ENCODE peak calls at places on chromosome 18, in five cellular contexts. C, K, G, Y and O are unnamed samples.

GRCh38 chr18:28412521-28412920 is 235.6 kb upstream of the CDH2 start:
- DNase-seq in C (no peak), K (no peak), G (no peak), Y (no peak), O (no peak)

GRCh38 chr18:29496276-29496675 is 1319.3 kb upstream of the CDH2 start:
- DNase-seq in C (no peak), K (no peak), G (no peak), Y (no peak), O (no peak)

GRCh38 chr18:56789004-56789888 is 138.1 kb downstream of the WDR7 start:
- DNase-seq in C (no peak), K (no peak), G (no peak), Y (peak; percentile 1), O (no peak)

GRCh38 chr18:63158676-63159291 is 160.8 kb downstream of the BCL2 start:
- DNase-seq in C (no peak), K (no peak), G (no peak), Y (no peak), O (no peak)

GRCh38 chr18:45058076-45058475 is 377.4 kb downstream of the SETBP1 start:
- DNase-seq in C (no peak), K (no peak), G (no peak), Y (no peak), O (no peak)

GRCh38 chr18:26004827-26005226 is 85.6 kb downstream of the SS18 start:
- DNase-seq in C (no peak), K (no peak), G (no peak), Y (no peak), O (no peak)

GRCh38 chr18:79449551-79450288 is 54.0 kb downstream of the NFATC1 start:
- DNase-seq in C (no peak), K (no peak), G (no peak), Y (no peak), O (no peak)

GRCh38 chr18:74292541-74292858 is 737 bp upstream of the CYB5A start:
- DNase-seq in C (no peak), K (no peak), G (no peak), Y (no peak), O (no peak)

GRCh38 chr18:24976502-24976901 is 375.5 kb downstream of the ZNF521 start:
- DNase-seq in C (no peak), K (no peak), G (no peak), Y (no peak), O (no peak)

GRCh38 chr18:58267493-58267892 is 223.5 kb downstream of the NEDD4L start:
- DNase-seq in C (no peak), K (no peak), G (no peak), Y (no peak), O (no peak)

GRCh38 chr18:58590231-58590630 is 38.7 kb downstream of the ALPK2 start:
- DNase-seq in C (no peak), K (no peak), G (no peak), Y (no peak), O (no peak)

GRCh38 chr18:25538175-25538922 is 186.4 kb upstream of the ZNF521 start:
- DNase-seq in C (no peak), K (no peak), G (no peak), Y (no peak), O (no peak)

GRCh38 chr18:500556-501405 is at the start of gene COLEC12:
- DNase-seq in C (no peak), K (no peak), G (no peak), Y (no peak), O (no peak)

GRCh38 chr18:26317353-26317865 is 91.2 kb downstream of the TAF4B start:
- DNase-seq in C (no peak), K (no peak), G (no peak), Y (no peak), O (no peak)

GRCh38 chr18:67778016-67778415 is 261.5 kb upstream of the DSEL start:
- DNase-seq in C (no peak), K (no peak), G (no peak), Y (no peak), O (no peak)

GRCh38 chr18:79520473-79521390 is 125.0 kb downstream of the NFATC1 start:
- DNase-seq in C (no peak), K (no peak), G (peak; percentile 4), Y (no peak), O (no peak)

GRCh38 chr18:3248670-3249359 is 1.2 kb downstream of the MYL12A start:
- DNase-seq in C (no peak), K (no peak), G (peak; percentile 54), Y (no peak), O (no peak)

GRCh38 chr18:32707153-32707552 is 65.7 kb downstream of the KLHL14 start:
- DNase-seq in C (peak; percentile 77), K (no peak), G (no peak), Y (no peak), O (no peak)

GRCh38 chr18:28359177-28359576 is 182.2 kb upstream of the CDH2 start:
- DNase-seq in C (no peak), K (no peak), G (no peak), Y (no peak), O (no peak)

GRCh38 chr18:44093253-44093652 is 587.4 kb upstream of the SETBP1 start:
- DNase-seq in C (no peak), K (no peak), G (no peak), Y (no peak), O (no peak)

GRCh38 chr18:35289293-35290069 is 548 bp downstream of the ZSCAN30 start:
- DNase-seq in C (peak; percentile 32), K (no peak), G (peak; percentile 37), Y (no peak), O (no peak)

GRCh38 chr18:47244041-47244440 is 7.4 kb downstream of the SKOR2 start:
- DNase-seq in C (no peak), K (no peak), G (no peak), Y (no peak), O (no peak)

GRCh38 chr18:3180325-3180724 is 39.4 kb downstream of the MYOM1 start:
- DNase-seq in C (no peak), K (no peak), G (no peak), Y (no peak), O (no peak)

GRCh38 chr18:48859311-48860275 is 91.2 kb downstream of the SMAD7 start:
- DNase-seq in C (no peak), K (no peak), G (no peak), Y (no peak), O (peak; percentile 72)

GRCh38 chr18:73235921-73236320 is 368.1 kb upstream of the NETO1 start:
- DNase-seq in C (no peak), K (no peak), G (no peak), Y (no peak), O (no peak)

GRCh38 chr18:63936156-63936931 is 12.8 kb upstream of the HMSD start:
- DNase-seq in C (peak; percentile 82), K (peak; percentile 64), G (peak; percentile 59), Y (peak; percentile 57), O (peak; percentile 96)

GRCh38 chr18:49562481-49563129 is 748 bp downstream of the LIPG start:
- DNase-seq in C (no peak), K (no peak), G (no peak), Y (no peak), O (no peak)

GRCh38 chr18:3016584-3017292 is 3.8 kb upstream of the LPIN2 start:
- DNase-seq in C (no peak), K (no peak), G (no peak), Y (no peak), O (no peak)

GRCh38 chr18:63003899-63004298 is 288.6 kb downstream of the PHLPP1 start:
- DNase-seq in C (no peak), K (no peak), G (no peak), Y (no peak), O (no peak)

DNA sequence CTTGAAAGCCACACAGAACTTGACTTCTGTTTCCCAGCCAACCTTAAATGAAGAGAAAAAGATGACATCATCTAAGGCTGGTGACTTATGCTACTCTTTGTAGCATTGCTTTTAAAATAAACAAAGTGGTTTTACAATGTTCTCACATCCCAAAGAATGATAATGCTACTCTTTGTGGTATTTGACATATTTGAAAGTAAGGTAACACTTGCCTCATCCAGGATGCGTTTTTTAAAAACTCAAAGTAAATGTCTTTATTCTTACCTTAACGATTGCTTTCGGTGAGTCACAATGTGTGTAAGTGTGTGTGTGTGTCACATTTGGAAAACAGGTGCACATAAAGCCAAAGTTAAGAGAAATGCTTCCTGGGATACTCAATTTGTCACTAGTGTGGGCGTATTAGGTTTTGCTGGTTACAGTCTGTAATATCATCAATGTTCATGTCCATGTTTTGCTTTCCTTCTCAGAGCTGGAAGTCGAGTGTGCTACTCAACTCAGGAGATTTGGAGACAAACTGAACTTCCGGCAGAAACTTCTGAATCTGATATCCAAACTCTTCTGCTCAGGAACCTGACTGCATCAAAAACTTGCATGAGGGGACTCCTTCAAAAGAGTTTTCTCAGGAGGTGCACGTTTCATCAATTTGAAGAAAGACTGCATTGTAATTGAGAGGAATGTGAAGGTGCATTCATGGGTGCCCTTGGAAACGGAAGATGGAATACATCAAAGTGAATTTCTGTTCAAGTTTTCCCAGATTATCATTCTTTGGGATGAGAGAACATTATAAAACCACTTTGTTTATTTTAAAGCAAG is 2.6 kb downstream of the PMAIP1 start:
- DNase-seq in C (no peak), K (no peak), G (no peak), Y (no peak), O (no peak)
- TF ChIP-seq POLR2A in C (no peak), K (no peak), G (no peak), Y (no peak), O (no peak)

GRCh38 chr18:12315911-12316310 is 7.9 kb downstream of the TUBB6 start:
- DNase-seq in C (no peak), K (no peak), G (no peak), Y (no peak), O (peak; percentile 62)

GRCh38 chr18:12312936-12313335 is 4.9 kb downstream of the TUBB6 start:
- DNase-seq in C (no peak), K (no peak), G (no peak), Y (no peak), O (no peak)

GRCh38 chr18:12314586-12315305 is 6.7 kb downstream of the TUBB6 start:
- DNase-seq in C (no peak), K (no peak), G (no peak), Y (no peak), O (no peak)

GRCh38 chr18:12315481-12315880 is 7.4 kb downstream of the TUBB6 start:
- DNase-seq in C (no peak), K (no peak), G (no peak), Y (no peak), O (no peak)

GRCh38 chr18:12313530-12314245 is 5.6 kb downstream of the TUBB6 start:
- DNase-seq in C (no peak), K (no peak), G (no peak), Y (no peak), O (no peak)
- TF ChIP-seq POLR2A in C (no peak), K (no peak), G (no peak), Y (no peak), O (no peak)

GRCh38 chr18:13051159-13051558 is 60.0 kb downstream of the CEP192 start:
- DNase-seq in C (no peak), K (no peak), G (no peak), Y (no peak), O (no peak)
- TF ChIP-seq POLR2A in C (no peak), K (no peak), G (no peak), Y (no peak), O (no peak)

DNA sequence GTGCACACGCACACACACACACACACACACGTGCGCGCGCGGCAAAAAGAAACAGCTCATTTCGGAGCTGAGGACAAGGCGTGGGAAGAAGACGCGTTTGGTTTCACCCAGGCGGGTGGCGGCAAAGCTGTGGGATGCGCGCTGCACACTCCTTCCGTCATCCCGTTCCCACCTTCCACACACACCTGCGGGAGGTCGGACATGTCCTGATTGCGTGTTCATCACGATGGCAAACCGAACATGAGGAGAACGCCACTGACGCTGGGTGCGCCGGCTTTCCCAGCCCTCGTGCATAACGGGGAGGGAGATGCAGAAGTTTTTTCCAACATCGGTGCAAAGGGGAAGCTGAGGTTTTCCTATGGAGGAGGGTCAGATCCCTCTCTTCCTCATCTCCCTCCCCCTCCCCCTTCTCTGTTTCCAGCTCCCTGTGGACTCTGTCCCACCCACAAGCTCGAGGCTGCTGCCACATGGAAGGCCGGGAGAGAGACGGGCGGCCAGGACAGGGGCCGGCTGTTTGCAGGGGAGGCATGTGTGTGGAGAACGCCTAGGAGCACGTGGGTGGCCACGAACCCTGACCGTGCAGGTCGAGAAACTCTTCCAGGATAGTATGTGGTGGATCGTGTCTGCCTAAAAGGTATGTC is 20.3 kb downstream of the MBP start:
- DNase-seq in C (no peak), K (no peak), G (no peak), Y (no peak), O (no peak)
- TF ChIP-seq POLR2A in C (no peak), K (peak; percentile 17), G (no peak), Y (no peak), O (no peak)